ENCODE peak calls at places on chromosomes 5 and 9, in seven cellular contexts. One of them, this sample, is unnamed.

GRCh38 chr9:135183538-135184153 is 96.2 kb downstream of the OLFM1 start:
- DNase-seq in AG04450: no peak
- DNase-seq in cardiac fibroblast: no peak
- DNase-seq in Panc1: no peak
- DNase-seq in A549: no peak
- DNase-seq in right lobe of liver: no peak
- DNase-seq in lung: no peak
- DNase-seq in this sample: no peak

GRCh38 chr5:17378346-17378984 is 119.6 kb upstream of the TAF11L2 start:
- DNase-seq in AG04450: no peak
- DNase-seq in cardiac fibroblast: peak
- DNase-seq in Panc1: no peak
- DNase-seq in A549: peak
- DNase-seq in right lobe of liver: no peak
- DNase-seq in lung: no peak
- DNase-seq in this sample: no peak

GRCh38 chr5:168317521-168318147 is 26.2 kb downstream of the WWC1 start:
- DNase-seq in AG04450: peak
- DNase-seq in cardiac fibroblast: peak
- DNase-seq in Panc1: peak
- DNase-seq in A549: peak
- DNase-seq in right lobe of liver: no peak
- DNase-seq in lung: peak
- DNase-seq in this sample: no peak

GRCh38 chr9:122159925-122160246 is 178 bp downstream of the MORN5 start:
- DNase-seq in AG04450: no peak
- DNase-seq in cardiac fibroblast: no peak
- DNase-seq in Panc1: no peak
- DNase-seq in A549: no peak
- DNase-seq in right lobe of liver: no peak
- DNase-seq in lung: no peak
- DNase-seq in this sample: no peak

GRCh38 chr5:176530406-176530982 is 6.7 kb downstream of the RNF44 start:
- DNase-seq in AG04450: no peak
- DNase-seq in cardiac fibroblast: no peak
- DNase-seq in Panc1: no peak
- DNase-seq in A549: no peak
- DNase-seq in right lobe of liver: no peak
- DNase-seq in lung: no peak
- DNase-seq in this sample: no peak

GRCh38 chr5:94524841-94525697 is 93.3 kb downstream of the KIAA0825 start:
- DNase-seq in AG04450: no peak
- DNase-seq in cardiac fibroblast: peak
- DNase-seq in Panc1: peak
- DNase-seq in A549: peak
- DNase-seq in right lobe of liver: no peak
- DNase-seq in lung: no peak
- DNase-seq in this sample: peak

GRCh38 chr5:53613036-53613435 is 52.6 kb downstream of the NDUFS4 start:
- DNase-seq in AG04450: no peak
- DNase-seq in cardiac fibroblast: no peak
- DNase-seq in Panc1: no peak
- DNase-seq in A549: no peak
- DNase-seq in right lobe of liver: no peak
- DNase-seq in lung: no peak
- DNase-seq in this sample: no peak

GRCh38 chr9:121483049-121483448 is 16.6 kb downstream of the GGTA1 start:
- DNase-seq in AG04450: no peak
- DNase-seq in cardiac fibroblast: peak
- DNase-seq in Panc1: no peak
- DNase-seq in A549: no peak
- DNase-seq in right lobe of liver: no peak
- DNase-seq in lung: no peak
- DNase-seq in this sample: peak

GRCh38 chr9:14349141-14349817 is 35.3 kb upstream of the NFIB start:
- DNase-seq in AG04450: no peak
- DNase-seq in cardiac fibroblast: peak
- DNase-seq in Panc1: no peak
- DNase-seq in A549: no peak
- DNase-seq in right lobe of liver: no peak
- DNase-seq in lung: no peak
- DNase-seq in this sample: no peak

GRCh38 chr9:30673132-30673531 is 1711.3 kb upstream of the ACO1 start:
- DNase-seq in AG04450: no peak
- DNase-seq in cardiac fibroblast: no peak
- DNase-seq in Panc1: no peak
- DNase-seq in A549: no peak
- DNase-seq in right lobe of liver: no peak
- DNase-seq in lung: no peak
- DNase-seq in this sample: no peak

GRCh38 chr5:138241688-138242547 is 28.8 kb upstream of the CDC23 start:
- DNase-seq in AG04450: no peak
- DNase-seq in cardiac fibroblast: peak
- DNase-seq in Panc1: no peak
- DNase-seq in A549: no peak
- DNase-seq in right lobe of liver: peak
- DNase-seq in lung: no peak
- DNase-seq in this sample: peak

GRCh38 chr9:81841326-81841725 is 86.9 kb upstream of the SPATA31D4 start:
- DNase-seq in AG04450: no peak
- DNase-seq in cardiac fibroblast: no peak
- DNase-seq in Panc1: no peak
- DNase-seq in A549: no peak
- DNase-seq in right lobe of liver: no peak
- DNase-seq in lung: no peak
- DNase-seq in this sample: no peak

GRCh38 chr9:134365791-134366222 is 39.6 kb downstream of the RXRA start:
- DNase-seq in AG04450: no peak
- DNase-seq in cardiac fibroblast: no peak
- DNase-seq in Panc1: no peak
- DNase-seq in A549: peak
- DNase-seq in right lobe of liver: peak
- DNase-seq in lung: no peak
- DNase-seq in this sample: peak

GRCh38 chr9:110255064-110255416 is 1.3 kb downstream of the TXN start:
- DNase-seq in AG04450: no peak
- DNase-seq in cardiac fibroblast: no peak
- DNase-seq in Panc1: no peak
- DNase-seq in A549: no peak
- DNase-seq in right lobe of liver: peak
- DNase-seq in lung: no peak
- DNase-seq in this sample: no peak

GRCh38 chr5:69245031-69245430 is 10.3 kb downstream of the CDK7 start:
- DNase-seq in AG04450: no peak
- DNase-seq in cardiac fibroblast: no peak
- DNase-seq in Panc1: no peak
- DNase-seq in A549: no peak
- DNase-seq in right lobe of liver: no peak
- DNase-seq in lung: no peak
- DNase-seq in this sample: no peak

GRCh38 chr5:137470111-137470920 is 28.8 kb downstream of the SPOCK1 start:
- DNase-seq in AG04450: peak
- DNase-seq in cardiac fibroblast: peak
- DNase-seq in Panc1: peak
- DNase-seq in A549: peak
- DNase-seq in right lobe of liver: no peak
- DNase-seq in lung: no peak
- DNase-seq in this sample: no peak

GRCh38 chr5:109612278-109612905 is 77.3 kb upstream of the MAN2A1 start:
- DNase-seq in AG04450: no peak
- DNase-seq in cardiac fibroblast: no peak
- DNase-seq in Panc1: no peak
- DNase-seq in A549: no peak
- DNase-seq in right lobe of liver: no peak
- DNase-seq in lung: no peak
- DNase-seq in this sample: no peak

GRCh38 chr5:172800088-172800551 is 29.1 kb upstream of the DUSP1 start:
- DNase-seq in AG04450: peak
- DNase-seq in cardiac fibroblast: peak
- DNase-seq in Panc1: no peak
- DNase-seq in A549: peak
- DNase-seq in right lobe of liver: peak
- DNase-seq in lung: peak
- DNase-seq in this sample: peak

DNA sequence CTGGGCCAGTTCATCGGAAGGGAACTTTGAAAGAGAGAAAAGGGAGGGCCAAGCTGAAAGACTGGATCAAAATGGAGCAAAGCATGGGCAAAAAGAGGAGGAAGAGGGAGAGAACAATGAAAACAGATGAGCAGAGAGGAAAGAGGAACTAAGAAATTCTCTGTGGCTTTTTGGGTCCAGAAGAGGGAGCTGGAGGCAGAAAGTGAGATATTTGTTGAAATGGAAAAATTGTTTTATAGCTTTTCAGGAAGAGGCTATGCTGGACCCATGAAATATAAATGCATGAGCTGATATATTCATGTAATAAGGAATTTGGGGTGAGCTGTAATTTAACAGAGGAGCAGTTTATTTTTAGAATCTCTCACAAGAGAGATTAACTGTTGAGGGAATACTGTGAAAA is 457.3 kb downstream of the DMAC1 start:
- DNase-seq in AG04450: no peak
- DNase-seq in cardiac fibroblast: peak
- DNase-seq in Panc1: no peak
- DNase-seq in A549: no peak
- DNase-seq in right lobe of liver: no peak
- DNase-seq in lung: no peak
- DNase-seq in this sample: peak
- H3K4me3 ChIP-seq in AG04450: no peak
- H3K4me3 ChIP-seq in cardiac fibroblast: no peak
- H3K4me3 ChIP-seq in Panc1: no peak
- H3K4me3 ChIP-seq in A549: no peak
- H3K4me3 ChIP-seq in right lobe of liver: no peak
- H3K4me3 ChIP-seq in lung: no peak
- H3K4me3 ChIP-seq in this sample: no peak

DNA sequence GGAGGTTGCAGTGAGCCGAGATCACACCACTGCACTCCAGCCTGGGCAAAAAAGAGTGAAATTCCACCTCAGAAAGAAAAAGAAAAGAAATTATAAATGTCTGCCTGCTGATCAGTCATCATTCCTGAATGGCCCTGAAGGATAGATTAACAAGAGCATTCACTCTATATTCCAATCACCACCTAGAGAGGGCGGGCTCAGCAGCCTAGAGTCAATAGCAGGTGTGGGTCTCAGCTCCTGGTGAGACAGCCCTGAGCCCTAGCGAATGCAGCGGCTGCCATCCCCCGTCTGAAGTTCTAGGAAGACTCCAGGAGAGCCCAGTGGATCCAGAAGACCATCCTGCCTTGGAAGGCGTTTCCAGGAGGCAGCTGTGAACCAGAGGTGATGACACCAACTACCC is 12.0 kb downstream of the FBP1 start:
- DNase-seq in AG04450: no peak
- DNase-seq in cardiac fibroblast: no peak
- DNase-seq in Panc1: no peak
- DNase-seq in A549: no peak
- DNase-seq in right lobe of liver: no peak
- DNase-seq in lung: no peak
- DNase-seq in this sample: no peak
- TF ChIP-seq CTCF in AG04450: no peak
- TF ChIP-seq CTCF in cardiac fibroblast: no peak
- TF ChIP-seq CTCF in Panc1: no peak
- TF ChIP-seq CTCF in A549: no peak
- TF ChIP-seq CTCF in right lobe of liver: no peak
- TF ChIP-seq CTCF in lung: no peak
- TF ChIP-seq CTCF in this sample: no peak

DNA sequence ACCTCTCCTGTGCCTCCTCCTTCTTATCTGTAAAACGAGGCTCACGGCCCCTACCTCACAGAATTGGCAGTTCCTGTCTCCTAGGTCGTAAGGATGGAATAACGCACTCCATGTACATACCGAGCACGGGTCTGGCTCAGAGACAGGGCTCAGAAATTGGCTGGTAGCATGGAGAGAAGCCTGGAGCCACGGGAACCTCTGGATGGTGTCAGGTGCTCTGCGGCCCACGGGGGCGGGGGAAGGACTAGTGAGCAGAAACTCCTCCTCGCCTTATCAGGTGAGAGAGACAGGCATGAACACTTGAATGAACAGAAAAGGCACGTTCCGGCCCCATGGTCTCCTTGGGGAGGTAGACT is 15.4 kb upstream of the C5orf47 start:
- DNase-seq in AG04450: no peak
- DNase-seq in cardiac fibroblast: no peak
- DNase-seq in Panc1: no peak
- DNase-seq in A549: no peak
- DNase-seq in right lobe of liver: no peak
- DNase-seq in lung: no peak
- DNase-seq in this sample: no peak
- H3K4me3 ChIP-seq in AG04450: peak
- H3K4me3 ChIP-seq in cardiac fibroblast: peak
- H3K4me3 ChIP-seq in Panc1: peak
- H3K4me3 ChIP-seq in A549: peak
- H3K4me3 ChIP-seq in right lobe of liver: peak
- H3K4me3 ChIP-seq in lung: no peak
- H3K4me3 ChIP-seq in this sample: no peak

GRCh38 chr9:131370638-131371037 is 23.2 kb upstream of the PRRC2B start:
- DNase-seq in AG04450: no peak
- DNase-seq in cardiac fibroblast: no peak
- DNase-seq in Panc1: no peak
- DNase-seq in A549: no peak
- DNase-seq in right lobe of liver: no peak
- DNase-seq in lung: no peak
- DNase-seq in this sample: no peak

GRCh38 chr9:131365546-131365945 is 28.3 kb upstream of the PRRC2B start:
- DNase-seq in AG04450: no peak
- DNase-seq in cardiac fibroblast: no peak
- DNase-seq in Panc1: no peak
- DNase-seq in A549: no peak
- DNase-seq in right lobe of liver: no peak
- DNase-seq in lung: no peak
- DNase-seq in this sample: no peak

GRCh38 chr9:131361202-131361833 is 32.6 kb upstream of the PRRC2B start:
- DNase-seq in AG04450: no peak
- DNase-seq in cardiac fibroblast: peak
- DNase-seq in Panc1: no peak
- DNase-seq in A549: peak
- DNase-seq in right lobe of liver: peak
- DNase-seq in lung: peak
- DNase-seq in this sample: no peak

GRCh38 chr9:131367445-131367844 is 26.4 kb upstream of the PRRC2B start:
- DNase-seq in AG04450: no peak
- DNase-seq in cardiac fibroblast: no peak
- DNase-seq in Panc1: no peak
- DNase-seq in A549: no peak
- DNase-seq in right lobe of liver: no peak
- DNase-seq in lung: no peak
- DNase-seq in this sample: no peak

DNA sequence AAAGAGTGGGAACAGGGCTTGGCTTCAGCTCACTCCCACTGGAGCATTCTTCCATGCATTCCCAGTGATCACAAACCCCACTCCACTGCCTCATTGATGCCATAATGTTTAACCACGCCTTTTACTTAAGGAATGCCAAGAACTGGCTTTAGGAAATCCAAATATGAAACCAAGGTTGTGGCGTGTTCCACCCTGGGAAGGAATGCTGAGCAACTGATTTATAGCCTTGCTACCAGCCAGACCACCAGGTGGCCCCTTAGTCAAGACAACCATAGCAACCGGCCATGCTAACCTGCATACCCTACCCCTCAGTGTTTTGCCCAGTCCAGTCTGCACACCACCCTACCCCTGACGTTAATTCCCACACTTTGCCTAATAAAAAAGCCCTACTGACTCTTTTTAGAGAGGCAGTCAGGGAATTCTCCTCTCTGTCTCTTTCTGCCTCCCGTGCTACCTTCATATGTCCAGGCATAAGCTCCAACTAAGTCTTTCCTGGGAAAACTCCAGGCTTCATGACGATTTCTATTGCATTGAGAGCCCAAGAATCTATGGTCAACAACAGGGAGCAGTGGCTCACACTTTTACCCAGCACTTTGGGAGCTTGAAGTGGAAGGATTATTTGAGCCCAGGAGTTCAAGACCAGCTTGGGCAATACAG is 27.0 kb upstream of the PRRC2B start:
- DNase-seq in AG04450: no peak
- DNase-seq in cardiac fibroblast: peak
- DNase-seq in Panc1: no peak
- DNase-seq in A549: peak
- DNase-seq in right lobe of liver: no peak
- DNase-seq in lung: no peak
- DNase-seq in this sample: peak
- TF ChIP-seq CTCF in AG04450: peak
- TF ChIP-seq CTCF in cardiac fibroblast: peak
- TF ChIP-seq CTCF in Panc1: no peak
- TF ChIP-seq CTCF in A549: peak
- TF ChIP-seq CTCF in right lobe of liver: peak
- TF ChIP-seq CTCF in lung: peak
- TF ChIP-seq CTCF in this sample: no peak

This sample was measured in NB4.